ENCODE peak calls at places on chromosome 11, in ten cellular contexts. S is activated CD4-positive, alpha-beta T cell treated with anti-CD3 and anti-CD28 coated beads, Interleukin-2, amount 50 U/mL, for 48 hours; H is substantia nigra; W is progenitor cell of endocrine pancreas; T is astrocyte; X is LHCN-M2; N is HEK293T; A is lung; K is ureter; I is A172. U is an unnamed sample.

GRCh38 chr11:1573077-1573846 is 1.2 kb upstream of the DUSP8 start:
- DNase-seq in S (peak; percentile 37), H (no peak), W (no peak), T (no peak), X (no peak), N (no peak), A (no peak), K (no peak), I (no peak), U (no peak)

GRCh38 chr11:69801513-69802335 is 17.5 kb downstream of the FGF3 start:
- DNase-seq in S (peak; percentile 34), H (no peak), W (peak; percentile 70), T (no peak), X (no peak), N (peak; percentile 68), A (no peak), K (no peak), I (peak; percentile 46), U (peak; percentile 12)

GRCh38 chr11:126124284-126124683 is 61.6 kb upstream of the CDON start:
- DNase-seq in S (no peak), H (no peak), W (no peak), T (no peak), X (peak; percentile 86), N (no peak), A (no peak), K (no peak), I (no peak), U (no peak)

GRCh38 chr11:57761301-57762234 is at the start of gene CTNND1:
- DNase-seq in S (no peak), H (peak; percentile 68), W (peak; percentile 71), T (peak; percentile 96), X (peak; percentile 97), N (peak; percentile 91), A (peak; percentile 88), K (peak; percentile 93), I (peak; percentile 95), U (no peak)

GRCh38 chr11:11279956-11280689 is 72.9 kb downstream of the CSNK2A3 start:
- DNase-seq in S (no peak), H (no peak), W (no peak), T (no peak), X (peak; percentile 90), N (no peak), A (no peak), K (no peak), I (peak; percentile 11), U (no peak)

GRCh38 chr11:92226331-92227232 is 2.0 kb downstream of the FAT3 start:
- DNase-seq in S (no peak), H (no peak), W (peak; percentile 26), T (peak; percentile 6), X (no peak), N (peak; percentile 27), A (no peak), K (no peak), I (no peak), U (no peak)

GRCh38 chr11:17526931-17527660 is 17.1 kb downstream of the USH1C start:
- DNase-seq in S (no peak), H (no peak), W (no peak), T (no peak), X (no peak), N (no peak), A (no peak), K (no peak), I (no peak), U (no peak)

GRCh38 chr11:68006606-68007166 is 2.8 kb upstream of the UNC93B1 start:
- DNase-seq in S (no peak), H (no peak), W (no peak), T (no peak), X (no peak), N (no peak), A (no peak), K (no peak), I (no peak), U (no peak)

GRCh38 chr11:62466444-62466843 is 47.6 kb downstream of the SCGB1A1 start:
- DNase-seq in S (no peak), H (no peak), W (no peak), T (no peak), X (no peak), N (no peak), A (no peak), K (no peak), I (no peak), U (no peak)

GRCh38 chr11:65436412-65437032 is 13.9 kb downstream of the NEAT1 start:
- DNase-seq in S (no peak), H (no peak), W (no peak), T (no peak), X (no peak), N (no peak), A (no peak), K (peak; percentile 40), I (peak; percentile 41), U (no peak)

GRCh38 chr11:7492253-7492652 is 6.9 kb downstream of the OLFML1 start:
- DNase-seq in S (no peak), H (no peak), W (no peak), T (no peak), X (no peak), N (no peak), A (no peak), K (no peak), I (no peak), U (no peak)